ENCODE peak calls at places on chromosomes 5 and 9, in five cellular contexts. One of them, this sample, is unnamed.

GRCh38 chr5:120926471-120926870 is 462.4 kb downstream of the PRR16 start:
- DNase-seq in CD8-positive, alpha-beta T cell: no peak
- DNase-seq in mammary epithelial cell: no peak
- DNase-seq in HFFc6: no peak
- DNase-seq in astrocyte of the cerebellum: no peak
- DNase-seq in this sample: no peak

GRCh38 chr9:113935677-113936380 is 59.7 kb downstream of the ZNF618 start:
- DNase-seq in CD8-positive, alpha-beta T cell: peak
- DNase-seq in mammary epithelial cell: no peak
- DNase-seq in HFFc6: no peak
- DNase-seq in astrocyte of the cerebellum: no peak
- DNase-seq in this sample: no peak

GRCh38 chr9:81619353-81620008 is 69.9 kb downstream of the TLE1 start:
- DNase-seq in CD8-positive, alpha-beta T cell: no peak
- DNase-seq in mammary epithelial cell: no peak
- DNase-seq in HFFc6: peak
- DNase-seq in astrocyte of the cerebellum: peak
- DNase-seq in this sample: no peak

GRCh38 chr5:35031276-35031675 is 16.5 kb downstream of the AGXT2 start:
- DNase-seq in CD8-positive, alpha-beta T cell: no peak
- DNase-seq in mammary epithelial cell: no peak
- DNase-seq in HFFc6: peak
- DNase-seq in astrocyte of the cerebellum: no peak
- DNase-seq in this sample: no peak

GRCh38 chr5:130643321-130643720 is 521.7 kb downstream of the HINT1 start:
- DNase-seq in CD8-positive, alpha-beta T cell: no peak
- DNase-seq in mammary epithelial cell: peak
- DNase-seq in HFFc6: no peak
- DNase-seq in astrocyte of the cerebellum: no peak
- DNase-seq in this sample: no peak

GRCh38 chr9:16368425-16369087 is 501.9 kb downstream of the BNC2 start:
- DNase-seq in CD8-positive, alpha-beta T cell: peak
- DNase-seq in mammary epithelial cell: peak
- DNase-seq in HFFc6: peak
- DNase-seq in astrocyte of the cerebellum: no peak
- DNase-seq in this sample: peak

GRCh38 chr5:168756517-168757391 is 177.6 kb upstream of the PANK3 start:
- DNase-seq in CD8-positive, alpha-beta T cell: no peak
- DNase-seq in mammary epithelial cell: no peak
- DNase-seq in HFFc6: no peak
- DNase-seq in astrocyte of the cerebellum: no peak
- DNase-seq in this sample: no peak

GRCh38 chr5:7364226-7364875 is 31.6 kb upstream of the ADCY2 start:
- DNase-seq in CD8-positive, alpha-beta T cell: no peak
- DNase-seq in mammary epithelial cell: no peak
- DNase-seq in HFFc6: no peak
- DNase-seq in astrocyte of the cerebellum: no peak
- DNase-seq in this sample: no peak

GRCh38 chr9:86406366-86406765 is 52.2 kb upstream of the TUT7 start:
- DNase-seq in CD8-positive, alpha-beta T cell: no peak
- DNase-seq in mammary epithelial cell: peak
- DNase-seq in HFFc6: peak
- DNase-seq in astrocyte of the cerebellum: no peak
- DNase-seq in this sample: peak

GRCh38 chr9:15468113-15468512 is 42.7 kb downstream of the PSIP1 start:
- DNase-seq in CD8-positive, alpha-beta T cell: no peak
- DNase-seq in mammary epithelial cell: no peak
- DNase-seq in HFFc6: no peak
- DNase-seq in astrocyte of the cerebellum: no peak
- DNase-seq in this sample: no peak

GRCh38 chr5:170513856-170514255 is 10.0 kb downstream of the KCNIP1 start:
- DNase-seq in CD8-positive, alpha-beta T cell: no peak
- DNase-seq in mammary epithelial cell: no peak
- DNase-seq in HFFc6: no peak
- DNase-seq in astrocyte of the cerebellum: no peak
- DNase-seq in this sample: no peak

GRCh38 chr9:135338546-135338945 is 141.0 kb upstream of the PPP1R26 start:
- DNase-seq in CD8-positive, alpha-beta T cell: peak
- DNase-seq in mammary epithelial cell: no peak
- DNase-seq in HFFc6: no peak
- DNase-seq in astrocyte of the cerebellum: no peak
- DNase-seq in this sample: no peak

GRCh38 chr5:933251-933861 is 40.7 kb downstream of the TRIP13 start:
- DNase-seq in CD8-positive, alpha-beta T cell: no peak
- DNase-seq in mammary epithelial cell: no peak
- DNase-seq in HFFc6: no peak
- DNase-seq in astrocyte of the cerebellum: no peak
- DNase-seq in this sample: no peak

GRCh38 chr9:8917978-8918739 is 1118.6 kb upstream of the DMAC1 start:
- DNase-seq in CD8-positive, alpha-beta T cell: no peak
- DNase-seq in mammary epithelial cell: no peak
- DNase-seq in HFFc6: no peak
- DNase-seq in astrocyte of the cerebellum: no peak
- DNase-seq in this sample: no peak

GRCh38 chr5:74310967-74311930 is 329.3 kb downstream of the ENC1 start:
- DNase-seq in CD8-positive, alpha-beta T cell: no peak
- DNase-seq in mammary epithelial cell: no peak
- DNase-seq in HFFc6: no peak
- DNase-seq in astrocyte of the cerebellum: no peak
- DNase-seq in this sample: no peak

GRCh38 chr5:35136386-35136785 is 88.6 kb upstream of the AGXT2 start:
- DNase-seq in CD8-positive, alpha-beta T cell: no peak
- DNase-seq in mammary epithelial cell: peak
- DNase-seq in HFFc6: peak
- DNase-seq in astrocyte of the cerebellum: no peak
- DNase-seq in this sample: peak

GRCh38 chr5:131758520-131758900 is 38.3 kb downstream of the FNIP1 start:
- DNase-seq in CD8-positive, alpha-beta T cell: no peak
- DNase-seq in mammary epithelial cell: no peak
- DNase-seq in HFFc6: no peak
- DNase-seq in astrocyte of the cerebellum: no peak
- DNase-seq in this sample: no peak

GRCh38 chr9:71816782-71817549 is 48.7 kb upstream of the CEMIP2 start:
- DNase-seq in CD8-positive, alpha-beta T cell: no peak
- DNase-seq in mammary epithelial cell: no peak
- DNase-seq in HFFc6: no peak
- DNase-seq in astrocyte of the cerebellum: no peak
- DNase-seq in this sample: no peak

GRCh38 chr9:138118601-138119071 is 241.1 kb downstream of the CACNA1B start:
- DNase-seq in CD8-positive, alpha-beta T cell: no peak
- DNase-seq in mammary epithelial cell: no peak
- DNase-seq in HFFc6: no peak
- DNase-seq in astrocyte of the cerebellum: no peak
- DNase-seq in this sample: no peak

GRCh38 chr5:36657563-36657995 is 51.2 kb downstream of the SLC1A3 start:
- DNase-seq in CD8-positive, alpha-beta T cell: no peak
- DNase-seq in mammary epithelial cell: peak
- DNase-seq in HFFc6: peak
- DNase-seq in astrocyte of the cerebellum: peak
- DNase-seq in this sample: peak

GRCh38 chr9:82105729-82106128 is 117.2 kb downstream of the SPATA31D1 start:
- DNase-seq in CD8-positive, alpha-beta T cell: no peak
- DNase-seq in mammary epithelial cell: no peak
- DNase-seq in HFFc6: no peak
- DNase-seq in astrocyte of the cerebellum: no peak
- DNase-seq in this sample: peak

GRCh38 chr5:76367623-76368366 is 35.3 kb upstream of the IQGAP2 start:
- DNase-seq in CD8-positive, alpha-beta T cell: no peak
- DNase-seq in mammary epithelial cell: peak
- DNase-seq in HFFc6: peak
- DNase-seq in astrocyte of the cerebellum: no peak
- DNase-seq in this sample: peak

GRCh38 chr5:10354048-10354872 is 765 bp downstream of the MARCHF6 start:
- DNase-seq in CD8-positive, alpha-beta T cell: no peak
- DNase-seq in mammary epithelial cell: peak
- DNase-seq in HFFc6: no peak
- DNase-seq in astrocyte of the cerebellum: no peak
- DNase-seq in this sample: peak

GRCh38 chr5:160555836-160556660 is 134.4 kb downstream of the PTTG1 start:
- DNase-seq in CD8-positive, alpha-beta T cell: no peak
- DNase-seq in mammary epithelial cell: peak
- DNase-seq in HFFc6: no peak
- DNase-seq in astrocyte of the cerebellum: peak
- DNase-seq in this sample: peak

GRCh38 chr9:130994546-130995398 is 14.2 kb upstream of the LAMC3 start:
- DNase-seq in CD8-positive, alpha-beta T cell: no peak
- DNase-seq in mammary epithelial cell: no peak
- DNase-seq in HFFc6: no peak
- DNase-seq in astrocyte of the cerebellum: no peak
- DNase-seq in this sample: peak

GRCh38 chr9:96884443-96884842 is 30.1 kb upstream of the ZNF782 start:
- DNase-seq in CD8-positive, alpha-beta T cell: no peak
- DNase-seq in mammary epithelial cell: peak
- DNase-seq in HFFc6: peak
- DNase-seq in astrocyte of the cerebellum: no peak
- DNase-seq in this sample: peak

GRCh38 chr5:98755406-98755805 is 18.1 kb upstream of the RGMB start:
- DNase-seq in CD8-positive, alpha-beta T cell: no peak
- DNase-seq in mammary epithelial cell: no peak
- DNase-seq in HFFc6: peak
- DNase-seq in astrocyte of the cerebellum: peak
- DNase-seq in this sample: peak

GRCh38 chr5:148791334-148791667 is 35.1 kb upstream of the ADRB2 start:
- DNase-seq in CD8-positive, alpha-beta T cell: no peak
- DNase-seq in mammary epithelial cell: peak
- DNase-seq in HFFc6: peak
- DNase-seq in astrocyte of the cerebellum: no peak
- DNase-seq in this sample: peak

GRCh38 chr9:107624216-107624948 is 134.8 kb upstream of the KLF4 start:
- DNase-seq in CD8-positive, alpha-beta T cell: no peak
- DNase-seq in mammary epithelial cell: peak
- DNase-seq in HFFc6: no peak
- DNase-seq in astrocyte of the cerebellum: no peak
- DNase-seq in this sample: peak

GRCh38 chr9:84711398-84711777 is 41.9 kb downstream of the NTRK2 start:
- DNase-seq in CD8-positive, alpha-beta T cell: no peak
- DNase-seq in mammary epithelial cell: peak
- DNase-seq in HFFc6: no peak
- DNase-seq in astrocyte of the cerebellum: no peak
- DNase-seq in this sample: no peak

GRCh38 chr9:7570107-7570720 is 229.4 kb downstream of the DMAC1 start:
- DNase-seq in CD8-positive, alpha-beta T cell: peak
- DNase-seq in mammary epithelial cell: peak
- DNase-seq in HFFc6: peak
- DNase-seq in astrocyte of the cerebellum: peak
- DNase-seq in this sample: peak
- TF ChIP-seq CTCF in CD8-positive, alpha-beta T cell: peak
- TF ChIP-seq CTCF in mammary epithelial cell: peak
- TF ChIP-seq CTCF in HFFc6: peak
- TF ChIP-seq CTCF in astrocyte of the cerebellum: peak
- TF ChIP-seq CTCF in this sample: peak

DNA sequence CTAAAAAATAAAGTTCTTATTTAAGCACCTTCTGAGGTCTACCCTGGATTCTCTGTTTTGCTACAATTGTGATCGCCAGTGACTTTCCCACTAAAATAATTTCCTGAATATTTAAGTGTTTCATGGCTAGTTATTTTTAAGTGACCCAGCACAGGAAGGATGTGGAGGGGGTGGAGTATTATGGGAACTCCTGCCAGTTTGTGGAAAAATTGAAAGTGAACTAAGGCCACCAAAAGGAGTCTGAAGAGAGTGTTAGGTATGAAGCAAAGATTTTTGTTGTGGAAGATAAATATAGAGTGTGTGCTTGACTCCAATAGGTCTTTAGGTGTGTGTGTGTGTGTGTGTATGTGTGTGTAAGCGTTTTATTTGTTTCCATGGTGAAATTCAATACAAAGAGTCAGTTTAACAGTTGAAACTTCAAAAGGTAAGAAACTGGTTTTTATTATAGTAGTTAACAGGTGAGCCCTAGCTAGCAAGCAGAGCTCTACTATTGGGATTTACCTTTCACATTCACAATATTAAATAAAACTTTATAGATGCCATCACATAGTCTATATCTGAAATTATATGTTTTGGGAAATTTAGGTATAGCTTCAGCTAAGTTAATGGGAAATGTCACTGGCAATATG is 25.6 kb downstream of the RASGRF2 start:
- DNase-seq in CD8-positive, alpha-beta T cell: no peak
- DNase-seq in mammary epithelial cell: no peak
- DNase-seq in HFFc6: no peak
- DNase-seq in astrocyte of the cerebellum: no peak
- DNase-seq in this sample: no peak
- TF ChIP-seq CTCF in CD8-positive, alpha-beta T cell: no peak
- TF ChIP-seq CTCF in mammary epithelial cell: no peak
- TF ChIP-seq CTCF in HFFc6: no peak
- TF ChIP-seq CTCF in astrocyte of the cerebellum: no peak
- TF ChIP-seq CTCF in this sample: no peak

GRCh38 chr9:99819484-99820329 is 2.0 kb upstream of the NR4A3 start:
- DNase-seq in CD8-positive, alpha-beta T cell: peak
- DNase-seq in mammary epithelial cell: peak
- DNase-seq in HFFc6: peak
- DNase-seq in astrocyte of the cerebellum: peak
- DNase-seq in this sample: peak

GRCh38 chr9:99822596-99823391 is 1.1 kb downstream of the NR4A3 start:
- DNase-seq in CD8-positive, alpha-beta T cell: peak
- DNase-seq in mammary epithelial cell: peak
- DNase-seq in HFFc6: peak
- DNase-seq in astrocyte of the cerebellum: no peak
- DNase-seq in this sample: peak

GRCh38 chr9:99822096-99822595 is 461 bp downstream of the NR4A3 start:
- DNase-seq in CD8-positive, alpha-beta T cell: no peak
- DNase-seq in mammary epithelial cell: no peak
- DNase-seq in HFFc6: no peak
- DNase-seq in astrocyte of the cerebellum: no peak
- DNase-seq in this sample: peak

GRCh38 chr9:99820330-99821186 is 1.1 kb upstream of the NR4A3 start:
- DNase-seq in CD8-positive, alpha-beta T cell: no peak
- DNase-seq in mammary epithelial cell: peak
- DNase-seq in HFFc6: peak
- DNase-seq in astrocyte of the cerebellum: peak
- DNase-seq in this sample: peak

GRCh38 chr9:99821187-99822095 is at the start of gene NR4A3:
- DNase-seq in CD8-positive, alpha-beta T cell: peak
- DNase-seq in mammary epithelial cell: peak
- DNase-seq in HFFc6: peak
- DNase-seq in astrocyte of the cerebellum: peak
- DNase-seq in this sample: peak
- TF ChIP-seq CTCF in CD8-positive, alpha-beta T cell: peak
- TF ChIP-seq CTCF in mammary epithelial cell: no peak
- TF ChIP-seq CTCF in HFFc6: peak
- TF ChIP-seq CTCF in astrocyte of the cerebellum: peak
- TF ChIP-seq CTCF in this sample: no peak

GRCh38 chr5:127367912-127368468 is 77.4 kb downstream of the MEGF10 start:
- DNase-seq in CD8-positive, alpha-beta T cell: no peak
- DNase-seq in mammary epithelial cell: peak
- DNase-seq in HFFc6: no peak
- DNase-seq in astrocyte of the cerebellum: no peak
- DNase-seq in this sample: peak

GRCh38 chr5:127375124-127375523 is 84.5 kb downstream of the MEGF10 start:
- DNase-seq in CD8-positive, alpha-beta T cell: no peak
- DNase-seq in mammary epithelial cell: no peak
- DNase-seq in HFFc6: no peak
- DNase-seq in astrocyte of the cerebellum: no peak
- DNase-seq in this sample: no peak

GRCh38 chr5:127369772-127370171 is 79.2 kb downstream of the MEGF10 start:
- DNase-seq in CD8-positive, alpha-beta T cell: no peak
- DNase-seq in mammary epithelial cell: no peak
- DNase-seq in HFFc6: no peak
- DNase-seq in astrocyte of the cerebellum: no peak
- DNase-seq in this sample: no peak

GRCh38 chr5:127373858-127374491 is 83.4 kb downstream of the MEGF10 start:
- DNase-seq in CD8-positive, alpha-beta T cell: no peak
- DNase-seq in mammary epithelial cell: no peak
- DNase-seq in HFFc6: no peak
- DNase-seq in astrocyte of the cerebellum: no peak
- DNase-seq in this sample: no peak
- TF ChIP-seq CTCF in CD8-positive, alpha-beta T cell: no peak
- TF ChIP-seq CTCF in mammary epithelial cell: peak
- TF ChIP-seq CTCF in HFFc6: peak
- TF ChIP-seq CTCF in astrocyte of the cerebellum: peak
- TF ChIP-seq CTCF in this sample: peak